ENCODE peak calls at places on chromosomes 3 and 15, in six cellular contexts. A, G, R, J, X and B are unnamed samples.

GRCh38 chr3:44554626-44555592 is at the start of gene ZKSCAN7:
- DNase-seq in A (peak; percentile 20), G (peak; percentile 8), R (peak; percentile 66), J (peak; percentile 75), X (peak; percentile 60), B (peak; percentile 70)

GRCh38 chr3:169264711-169265110 is 398.8 kb downstream of the MECOM start:
- DNase-seq in A (no peak), G (no peak), R (no peak), J (no peak), X (peak; percentile 70), B (peak; percentile 52)

GRCh38 chr3:171228228-171228627 is 201.7 kb upstream of the SLC2A2 start:
- DNase-seq in A (no peak), G (no peak), R (no peak), J (no peak), X (no peak), B (no peak)

GRCh38 chr3:113148307-113148703 is 63.1 kb upstream of the BOC start:
- DNase-seq in A (no peak), G (no peak), R (peak; percentile 46), J (no peak), X (no peak), B (peak; percentile 53)

GRCh38 chr15:42149493-42150245 is 6.8 kb downstream of the PLA2G4F start:
- DNase-seq in A (no peak), G (no peak), R (no peak), J (no peak), X (no peak), B (no peak)

GRCh38 chr15:92902723-92903587 is 2.8 kb downstream of the CHD2 start:
- DNase-seq in A (no peak), G (no peak), R (no peak), J (no peak), X (no peak), B (no peak)

GRCh38 chr3:149898771-149899170 is 71.9 kb downstream of the PFN2 start:
- DNase-seq in A (no peak), G (no peak), R (no peak), J (no peak), X (peak; percentile 87), B (no peak)

GRCh38 chr3:100042144-100042543 is 72.2 kb downstream of the FILIP1L start:
- DNase-seq in A (no peak), G (no peak), R (no peak), J (peak; percentile 79), X (peak; percentile 74), B (no peak)

GRCh38 chr3:112405845-112406244 is 72.9 kb downstream of the CD200 start:
- DNase-seq in A (no peak), G (no peak), R (no peak), J (no peak), X (peak; percentile 22), B (no peak)

GRCh38 chr3:124281453-124282316 is 289.8 kb upstream of the ROPN1 start:
- DNase-seq in A (no peak), G (no peak), R (no peak), J (no peak), X (peak; percentile 43), B (no peak)